ENCODE peak calls at places on chromosomes 7 and 10, in nine cellular contexts. One of them, this sample, is unnamed. For H3K36me3, the result is how much of the 10 kb centered on the place peaks cover.

GRCh38 chr10:88984525-88984924 is 6.1 kb upstream of the FAS start:
- DNase-seq in colonic mucosa: no peak
- DNase-seq in vagina: no peak
- DNase-seq in body of pancreas: no peak
- DNase-seq in breast epithelium: no peak
- DNase-seq in psoas muscle: no peak
- DNase-seq in heart right ventricle: no peak
- DNase-seq in tibial nerve: no peak
- DNase-seq in ovary: no peak
- DNase-seq in this sample: no peak

GRCh38 chr10:70480254-70480861 is 1.8 kb downstream of the PALD1 start:
- DNase-seq in colonic mucosa: no peak
- DNase-seq in vagina: no peak
- DNase-seq in body of pancreas: peak
- DNase-seq in breast epithelium: no peak
- DNase-seq in psoas muscle: no peak
- DNase-seq in heart right ventricle: no peak
- DNase-seq in tibial nerve: no peak
- DNase-seq in ovary: no peak
- DNase-seq in this sample: no peak

GRCh38 chr10:15324611-15325010 is 46.5 kb downstream of the FAM171A1 start:
- DNase-seq in colonic mucosa: no peak
- DNase-seq in vagina: no peak
- DNase-seq in body of pancreas: no peak
- DNase-seq in breast epithelium: no peak
- DNase-seq in psoas muscle: no peak
- DNase-seq in heart right ventricle: no peak
- DNase-seq in tibial nerve: no peak
- DNase-seq in ovary: no peak
- DNase-seq in this sample: no peak

GRCh38 chr7:69775231-69775771 is 177.0 kb downstream of the AUTS2 start:
- DNase-seq in colonic mucosa: peak
- DNase-seq in vagina: no peak
- DNase-seq in body of pancreas: no peak
- DNase-seq in breast epithelium: no peak
- DNase-seq in psoas muscle: peak
- DNase-seq in heart right ventricle: peak
- DNase-seq in tibial nerve: peak
- DNase-seq in ovary: no peak
- DNase-seq in this sample: no peak

GRCh38 chr10:48907730-48908129 is 31.9 kb downstream of the LRRC18 start:
- DNase-seq in colonic mucosa: no peak
- DNase-seq in vagina: no peak
- DNase-seq in body of pancreas: no peak
- DNase-seq in breast epithelium: no peak
- DNase-seq in psoas muscle: no peak
- DNase-seq in heart right ventricle: no peak
- DNase-seq in tibial nerve: no peak
- DNase-seq in ovary: no peak
- DNase-seq in this sample: no peak

GRCh38 chr10:93462881-93463280 is 19.3 kb downstream of the MYOF start:
- DNase-seq in colonic mucosa: no peak
- DNase-seq in vagina: no peak
- DNase-seq in body of pancreas: no peak
- DNase-seq in breast epithelium: no peak
- DNase-seq in psoas muscle: no peak
- DNase-seq in heart right ventricle: no peak
- DNase-seq in tibial nerve: no peak
- DNase-seq in ovary: no peak
- DNase-seq in this sample: peak

GRCh38 chr10:98128802-98129201 is 5.7 kb upstream of the R3HCC1L start:
- DNase-seq in colonic mucosa: peak
- DNase-seq in vagina: no peak
- DNase-seq in body of pancreas: no peak
- DNase-seq in breast epithelium: no peak
- DNase-seq in psoas muscle: no peak
- DNase-seq in heart right ventricle: no peak
- DNase-seq in tibial nerve: no peak
- DNase-seq in ovary: no peak
- DNase-seq in this sample: no peak

GRCh38 chr10:108409316-108409715 is 1244.8 kb upstream of the SORCS1 start:
- DNase-seq in colonic mucosa: no peak
- DNase-seq in vagina: no peak
- DNase-seq in body of pancreas: no peak
- DNase-seq in breast epithelium: no peak
- DNase-seq in psoas muscle: no peak
- DNase-seq in heart right ventricle: no peak
- DNase-seq in tibial nerve: no peak
- DNase-seq in ovary: no peak
- DNase-seq in this sample: no peak

GRCh38 chr10:110446954-110447608 is 50.6 kb upstream of the DUSP5 start:
- DNase-seq in colonic mucosa: no peak
- DNase-seq in vagina: no peak
- DNase-seq in body of pancreas: no peak
- DNase-seq in breast epithelium: no peak
- DNase-seq in psoas muscle: no peak
- DNase-seq in heart right ventricle: peak
- DNase-seq in tibial nerve: no peak
- DNase-seq in ovary: no peak
- DNase-seq in this sample: peak

GRCh38 chr10:109932391-109932790 is 9.1 kb upstream of the XPNPEP1 start:
- DNase-seq in colonic mucosa: no peak
- DNase-seq in vagina: no peak
- DNase-seq in body of pancreas: no peak
- DNase-seq in breast epithelium: no peak
- DNase-seq in psoas muscle: no peak
- DNase-seq in heart right ventricle: no peak
- DNase-seq in tibial nerve: no peak
- DNase-seq in ovary: no peak
- DNase-seq in this sample: no peak

GRCh38 chr7:141132671-141133070 is 58.8 kb downstream of the TMEM178B start:
- DNase-seq in colonic mucosa: no peak
- DNase-seq in vagina: no peak
- DNase-seq in body of pancreas: no peak
- DNase-seq in breast epithelium: no peak
- DNase-seq in psoas muscle: no peak
- DNase-seq in heart right ventricle: no peak
- DNase-seq in tibial nerve: no peak
- DNase-seq in ovary: no peak
- DNase-seq in this sample: no peak

GRCh38 chr10:123530166-123530870 is 135.8 kb upstream of the GPR26 start:
- DNase-seq in colonic mucosa: no peak
- DNase-seq in vagina: peak
- DNase-seq in body of pancreas: no peak
- DNase-seq in breast epithelium: no peak
- DNase-seq in psoas muscle: no peak
- DNase-seq in heart right ventricle: no peak
- DNase-seq in tibial nerve: no peak
- DNase-seq in ovary: no peak
- DNase-seq in this sample: no peak

GRCh38 chr7:114402866-114403635 is 11.6 kb upstream of the FOXP2 start:
- DNase-seq in colonic mucosa: no peak
- DNase-seq in vagina: no peak
- DNase-seq in body of pancreas: no peak
- DNase-seq in breast epithelium: no peak
- DNase-seq in psoas muscle: no peak
- DNase-seq in heart right ventricle: no peak
- DNase-seq in tibial nerve: no peak
- DNase-seq in ovary: no peak
- DNase-seq in this sample: no peak

GRCh38 chr10:50385610-50386009 is 134.3 kb upstream of the ASAH2 start:
- DNase-seq in colonic mucosa: no peak
- DNase-seq in vagina: no peak
- DNase-seq in body of pancreas: peak
- DNase-seq in breast epithelium: no peak
- DNase-seq in psoas muscle: peak
- DNase-seq in heart right ventricle: no peak
- DNase-seq in tibial nerve: peak
- DNase-seq in ovary: no peak
- DNase-seq in this sample: peak

GRCh38 chr10:118258285-118258684 is 83.8 kb downstream of the FAM204A start:
- DNase-seq in colonic mucosa: no peak
- DNase-seq in vagina: no peak
- DNase-seq in body of pancreas: no peak
- DNase-seq in breast epithelium: no peak
- DNase-seq in psoas muscle: no peak
- DNase-seq in heart right ventricle: no peak
- DNase-seq in tibial nerve: no peak
- DNase-seq in ovary: no peak
- DNase-seq in this sample: no peak

GRCh38 chr10:118256825-118257570 is 85.1 kb downstream of the FAM204A start:
- DNase-seq in colonic mucosa: no peak
- DNase-seq in vagina: no peak
- DNase-seq in body of pancreas: no peak
- DNase-seq in breast epithelium: no peak
- DNase-seq in psoas muscle: no peak
- DNase-seq in heart right ventricle: no peak
- DNase-seq in tibial nerve: no peak
- DNase-seq in ovary: no peak
- DNase-seq in this sample: no peak

GRCh38 chr10:118255355-118255754 is 86.8 kb downstream of the FAM204A start:
- DNase-seq in colonic mucosa: no peak
- DNase-seq in vagina: no peak
- DNase-seq in body of pancreas: no peak
- DNase-seq in breast epithelium: no peak
- DNase-seq in psoas muscle: no peak
- DNase-seq in heart right ventricle: no peak
- DNase-seq in tibial nerve: no peak
- DNase-seq in ovary: no peak
- DNase-seq in this sample: no peak

GRCh38 chr10:118256209-118256608 is 85.9 kb downstream of the FAM204A start:
- DNase-seq in colonic mucosa: no peak
- DNase-seq in vagina: no peak
- DNase-seq in body of pancreas: no peak
- DNase-seq in breast epithelium: no peak
- DNase-seq in psoas muscle: no peak
- DNase-seq in heart right ventricle: no peak
- DNase-seq in tibial nerve: no peak
- DNase-seq in ovary: no peak
- DNase-seq in this sample: no peak

DNA sequence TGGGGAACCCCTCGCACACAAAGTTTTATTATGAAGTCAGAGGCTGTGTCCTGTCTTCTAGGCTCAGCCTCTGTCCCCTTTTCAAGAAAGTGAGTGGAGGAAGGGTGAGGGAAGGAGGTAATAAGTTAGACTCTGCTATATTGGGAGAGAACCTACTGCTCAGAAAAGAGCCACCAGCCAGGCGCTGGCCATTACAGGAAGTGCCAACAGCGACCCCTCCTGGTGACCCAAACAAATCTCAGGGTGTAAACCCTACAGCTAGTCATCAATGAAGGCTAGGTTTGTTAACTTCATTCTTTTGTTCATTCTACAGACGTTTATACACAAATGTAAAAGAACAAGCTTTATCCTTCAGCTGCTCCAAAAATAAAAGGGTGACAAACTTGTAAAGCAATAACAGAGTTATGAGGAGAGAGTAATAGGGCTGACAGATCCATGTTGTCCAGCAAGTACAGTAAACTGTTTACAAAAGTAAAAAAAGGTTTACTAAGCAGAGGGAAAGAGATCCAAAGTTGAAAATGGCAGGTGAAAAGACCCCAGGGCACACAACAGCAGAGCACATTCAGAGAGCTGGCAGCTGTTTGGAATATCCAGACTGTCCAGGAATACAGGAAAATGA is 82.7 kb downstream of the FAM204A start:
- DNase-seq in colonic mucosa: peak
- DNase-seq in vagina: no peak
- DNase-seq in body of pancreas: peak
- DNase-seq in breast epithelium: no peak
- DNase-seq in psoas muscle: no peak
- DNase-seq in heart right ventricle: no peak
- DNase-seq in tibial nerve: no peak
- DNase-seq in ovary: peak
- DNase-seq in this sample: peak
- TF ChIP-seq CTCF in colonic mucosa: peak
- TF ChIP-seq CTCF in vagina: no peak
- TF ChIP-seq CTCF in body of pancreas: peak
- TF ChIP-seq CTCF in breast epithelium: peak
- TF ChIP-seq CTCF in psoas muscle: peak
- TF ChIP-seq CTCF in heart right ventricle: peak
- TF ChIP-seq CTCF in tibial nerve: peak
- TF ChIP-seq CTCF in ovary: no peak
- TF ChIP-seq CTCF in this sample: peak

DNA sequence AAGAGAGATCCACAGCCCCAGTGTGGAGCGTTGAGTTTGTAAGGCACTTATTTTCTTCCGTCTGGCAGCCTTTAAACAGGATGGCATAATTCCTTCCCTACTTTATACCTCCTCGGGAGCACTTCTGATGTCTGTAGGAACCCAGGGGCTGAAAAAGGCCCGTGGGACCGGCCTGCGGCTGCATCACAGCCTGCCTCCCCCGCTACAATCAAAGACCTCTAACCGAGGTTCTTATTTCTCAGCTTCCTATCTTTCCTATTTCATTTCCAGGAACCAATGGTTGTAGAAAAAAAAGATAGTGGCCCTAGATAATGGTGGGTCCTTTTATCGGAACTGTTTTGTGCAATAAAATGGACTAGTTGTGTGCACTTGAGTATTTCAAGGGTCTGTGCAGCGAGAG is 4.1 kb upstream of the CTBP2 start:
- DNase-seq in colonic mucosa: peak
- DNase-seq in vagina: no peak
- DNase-seq in body of pancreas: no peak
- DNase-seq in breast epithelium: no peak
- DNase-seq in psoas muscle: no peak
- DNase-seq in heart right ventricle: no peak
- DNase-seq in tibial nerve: no peak
- DNase-seq in ovary: no peak
- DNase-seq in this sample: no peak
- H3K4me3 ChIP-seq in colonic mucosa: no peak
- H3K4me3 ChIP-seq in vagina: no peak
- H3K4me3 ChIP-seq in body of pancreas: no peak
- H3K4me3 ChIP-seq in breast epithelium: no peak
- H3K4me3 ChIP-seq in psoas muscle: no peak
- H3K4me3 ChIP-seq in heart right ventricle: no peak
- H3K4me3 ChIP-seq in tibial nerve: no peak
- H3K4me3 ChIP-seq in ovary: no peak
- H3K4me3 ChIP-seq in this sample: no peak

DNA sequence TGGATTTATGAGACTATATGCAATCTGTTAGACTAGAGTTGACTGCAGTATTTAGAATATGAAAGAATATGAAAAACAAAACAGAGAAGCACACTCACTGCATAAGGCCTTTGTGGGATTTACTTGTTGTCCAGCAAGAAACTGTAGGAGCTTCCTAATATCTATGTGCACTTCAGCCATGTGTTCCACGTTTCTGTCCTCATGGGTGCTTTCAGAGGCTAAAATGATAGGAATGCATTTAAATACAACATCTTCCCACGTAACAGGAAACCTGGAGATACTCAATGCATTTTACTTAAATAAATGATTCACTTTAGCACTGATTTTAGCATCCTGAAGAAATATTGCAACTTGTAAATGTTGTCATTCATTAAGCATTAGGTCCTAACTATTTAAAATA is 11.7 kb downstream of the HUS1 start:
- DNase-seq in colonic mucosa: no peak
- DNase-seq in vagina: no peak
- DNase-seq in body of pancreas: no peak
- DNase-seq in breast epithelium: no peak
- DNase-seq in psoas muscle: no peak
- DNase-seq in heart right ventricle: no peak
- DNase-seq in tibial nerve: no peak
- DNase-seq in ovary: no peak
- DNase-seq in this sample: no peak
- H3K36me3 ChIP-seq in colonic mucosa: under half
- H3K36me3 ChIP-seq in vagina: half or more
- H3K36me3 ChIP-seq in body of pancreas: under half
- H3K36me3 ChIP-seq in breast epithelium: under half
- H3K36me3 ChIP-seq in psoas muscle: half or more
- H3K36me3 ChIP-seq in heart right ventricle: half or more
- H3K36me3 ChIP-seq in tibial nerve: under half
- H3K36me3 ChIP-seq in ovary: under half
- H3K36me3 ChIP-seq in this sample: half or more

GRCh38 chr7:5549096-5549896 is 125.7 kb upstream of the TNRC18 start:
- DNase-seq in colonic mucosa: peak
- DNase-seq in vagina: no peak
- DNase-seq in body of pancreas: no peak
- DNase-seq in breast epithelium: no peak
- DNase-seq in psoas muscle: peak
- DNase-seq in heart right ventricle: peak
- DNase-seq in tibial nerve: no peak
- DNase-seq in ovary: no peak
- DNase-seq in this sample: no peak
- TF ChIP-seq CTCF in colonic mucosa: no peak
- TF ChIP-seq CTCF in vagina: no peak
- TF ChIP-seq CTCF in body of pancreas: no peak
- TF ChIP-seq CTCF in breast epithelium: no peak
- TF ChIP-seq CTCF in psoas muscle: no peak
- TF ChIP-seq CTCF in heart right ventricle: no peak
- TF ChIP-seq CTCF in tibial nerve: no peak
- TF ChIP-seq CTCF in ovary: no peak
- TF ChIP-seq CTCF in this sample: no peak

This sample was measured in adrenal gland.